ENCODE peak calls at places on chromosomes 4 and X, in nine cellular contexts. X, J, P, V, Y, F, Z, R and U are unnamed samples.

GRCh38 chrX:119118780-119119395 is 8.7 kb downstream of the KIAA1210 start:
- DNase-seq in F (peak; percentile 62), R (peak; percentile 45), P (peak; percentile 63), V (peak; percentile 51), X (peak; percentile 41), Z (peak; percentile 24), Y (peak; percentile 56), J (peak; percentile 28), U (peak; percentile 23)

GRCh38 chrX:16853537-16853936 is 16.6 kb downstream of the RBBP7 start:
- DNase-seq in P (no peak), X (no peak), R (no peak), V (no peak), F (no peak), Y (no peak), J (no peak), Z (no peak), U (no peak)

GRCh38 chr4:154618708-154619315 is 6.4 kb upstream of the FGG start:
- DNase-seq in X (peak; percentile 56), Z (peak; percentile 41), J (peak; percentile 38), Y (peak; percentile 76), V (peak; percentile 48), F (no peak), R (peak; percentile 65), P (peak; percentile 56), U (peak; percentile 70)

GRCh38 chr4:102318526-102318925 is 26.8 kb downstream of the SLC39A8 start:
- DNase-seq in Y (no peak), X (no peak), F (no peak), V (no peak), J (no peak), Z (no peak), R (peak; percentile 44), P (no peak), U (no peak)

GRCh38 chr4:167622481-167623240 is 388.4 kb upstream of the SPOCK3 start:
- DNase-seq in V (no peak), P (peak; percentile 68), R (no peak), F (peak; percentile 17), Y (peak; percentile 74), Z (peak; percentile 20), X (peak; percentile 57), J (peak; percentile 20), U (peak; percentile 73)

GRCh38 chrX:38857736-38858432 is 56.6 kb downstream of the MID1IP1 start:
- DNase-seq in F (no peak), Z (no peak), X (no peak), P (no peak), Y (no peak), R (no peak), V (no peak), J (no peak), U (no peak)

GRCh38 chr4:173360587-173361221 is 10.1 kb upstream of the SAP30 start:
- DNase-seq in J (no peak), Y (no peak), Z (no peak), V (no peak), R (no peak), F (no peak), P (peak; percentile 46), X (peak; percentile 18), U (no peak)

GRCh38 chrX:49064735-49065134 is 5.9 kb downstream of the CCDC120 start:
- DNase-seq in F (no peak), Y (no peak), X (no peak), J (no peak), V (no peak), P (no peak), Z (no peak), R (no peak), U (no peak)

GRCh38 chr4:8103991-8104390 is 54.6 kb downstream of the ABLIM2 start:
- DNase-seq in J (no peak), Y (no peak), P (no peak), X (no peak), F (no peak), Z (no peak), V (no peak), R (no peak), U (no peak)

GRCh38 chr4:154551872-154552686 is 1.9 kb upstream of the PLRG1 start:
- DNase-seq in F (peak; percentile 69), Y (peak; percentile 73), Z (peak; percentile 75), R (peak; percentile 74), J (peak; percentile 69), X (peak; percentile 75), V (peak; percentile 77), P (peak; percentile 81), U (peak; percentile 76)

GRCh38 chrX:30863969-30864368 is 25.1 kb downstream of the TAB3 start:
- DNase-seq in X (no peak), V (no peak), Y (peak; percentile 9), J (no peak), Z (no peak), F (no peak), R (no peak), P (no peak), U (peak; percentile 0)

GRCh38 chrX:27254663-27255062 is 208.5 kb downstream of the PPP4R3C start:
- DNase-seq in R (no peak), F (no peak), Z (no peak), Y (no peak), V (no peak), X (peak; percentile 48), P (no peak), J (no peak), U (no peak)

DNA sequence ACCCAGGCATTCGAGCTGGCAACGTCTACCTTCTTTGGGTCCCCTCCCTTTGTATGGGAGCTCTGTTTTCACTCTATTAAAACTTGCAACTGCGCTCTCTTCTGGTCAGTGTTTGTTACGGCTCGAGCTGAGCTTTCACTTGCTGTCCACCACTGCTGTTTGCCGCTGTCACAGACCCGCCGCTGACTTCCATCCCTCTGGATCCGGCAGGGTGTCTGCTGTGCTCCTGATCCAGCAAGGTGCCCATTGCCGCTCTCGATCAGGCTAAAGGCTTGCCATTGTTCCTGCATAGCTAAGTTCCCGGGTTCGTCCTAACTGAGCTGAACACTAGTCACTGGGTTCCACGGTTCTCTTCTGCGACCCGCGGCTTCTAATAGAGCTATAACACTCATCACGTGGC is 183.5 kb upstream of the GALNTL6 start:
- DNase-seq in J (no peak), R (no peak), F (no peak), Z (no peak), P (no peak), X (no peak), Y (peak; percentile 22), V (no peak), U (no peak)
- TF ChIP-seq CTCF in J (no peak), R (no peak), F (no peak), Z (no peak), P (no peak), X (no peak), Y (no peak), V (no peak), U (no peak)

GRCh38 chrX:131068945-131069719 is 11.0 kb downstream of the ARHGAP36 start:
- DNase-seq in X (no peak), R (no peak), Z (peak; percentile 4), Y (peak; percentile 81), V (no peak), J (no peak), F (peak; percentile 51), P (peak; percentile 51), U (no peak)

GRCh38 chrX:131067846-131068745 is 9.9 kb downstream of the ARHGAP36 start:
- DNase-seq in R (no peak), X (no peak), V (no peak), P (no peak), Y (peak; percentile 19), F (no peak), Z (no peak), J (no peak), U (no peak)

GRCh38 chrX:131072871-131073571 is 14.9 kb downstream of the ARHGAP36 start:
- DNase-seq in J (no peak), X (no peak), R (no peak), V (no peak), Y (no peak), P (no peak), F (no peak), Z (no peak), U (no peak)

GRCh38 chrX:131073607-131074006 is 15.5 kb downstream of the ARHGAP36 start:
- DNase-seq in R (no peak), Z (no peak), F (no peak), Y (no peak), J (no peak), P (no peak), V (no peak), X (no peak), U (no peak)
- H3K4me3 ChIP-seq in R (no peak overlapping the region), Z (no peak overlapping the region), F (no peak overlapping the region), Y (no peak overlapping the region), J (no peak overlapping the region), P (no peak overlapping the region), V (no peak overlapping the region), X (no peak overlapping the region), U (no peak overlapping the region)

DNA sequence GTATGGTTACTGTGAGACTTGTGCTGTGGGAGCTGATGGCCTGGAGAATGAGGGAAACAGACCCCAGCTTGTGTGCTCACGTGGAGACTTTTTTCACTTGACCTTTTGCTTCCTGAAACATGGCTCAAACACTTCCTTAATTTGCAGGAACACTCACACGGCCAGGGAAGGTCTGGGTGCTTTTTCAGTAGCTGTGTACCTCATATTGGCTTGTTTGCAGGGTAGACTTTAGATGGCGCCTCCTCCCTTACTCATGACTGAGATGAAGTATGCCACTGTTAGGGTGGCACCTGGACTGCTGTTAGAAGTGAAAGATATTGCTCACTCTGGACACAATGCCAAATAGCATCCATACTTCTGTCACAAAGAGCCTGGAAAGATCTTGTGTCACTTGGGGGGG is 75.7 kb upstream of the WDR1 start:
- DNase-seq in X (no peak), F (no peak), Y (peak; percentile 20), R (no peak), V (no peak), J (no peak), Z (no peak), P (no peak), U (no peak)
- TF ChIP-seq CTCF in X (no peak), F (no peak), Y (peak; percentile 41), R (no peak), V (no peak), J (no peak), Z (no peak), P (no peak), U (no peak)

GRCh38 chr4:153466637-153467153 is 535 bp downstream of the TMEM131L start:
- DNase-seq in P (no peak), V (no peak), R (no peak), F (no peak), Y (no peak), Z (no peak), X (no peak), J (no peak), U (no peak)

GRCh38 chr4:153468587-153468986 is 2.4 kb downstream of the TMEM131L start:
- DNase-seq in Y (no peak), J (no peak), X (no peak), P (peak; percentile 73), F (no peak), R (no peak), Z (no peak), V (no peak), U (peak; percentile 10)

GRCh38 chr4:153465922-153466636 is at the start of gene TMEM131L:
- DNase-seq in X (peak; percentile 67), P (peak; percentile 85), R (peak; percentile 83), F (peak; percentile 92), J (no peak), Y (peak; percentile 58), Z (peak; percentile 64), V (peak; percentile 60), U (peak; percentile 86)

GRCh38 chr4:153467154-153467896 is 1.2 kb downstream of the TMEM131L start:
- DNase-seq in P (peak; percentile 20), X (peak; percentile 95), Z (no peak), Y (peak; percentile 34), R (peak; percentile 86), V (no peak), F (peak; percentile 68), J (no peak), U (no peak)

DNA sequence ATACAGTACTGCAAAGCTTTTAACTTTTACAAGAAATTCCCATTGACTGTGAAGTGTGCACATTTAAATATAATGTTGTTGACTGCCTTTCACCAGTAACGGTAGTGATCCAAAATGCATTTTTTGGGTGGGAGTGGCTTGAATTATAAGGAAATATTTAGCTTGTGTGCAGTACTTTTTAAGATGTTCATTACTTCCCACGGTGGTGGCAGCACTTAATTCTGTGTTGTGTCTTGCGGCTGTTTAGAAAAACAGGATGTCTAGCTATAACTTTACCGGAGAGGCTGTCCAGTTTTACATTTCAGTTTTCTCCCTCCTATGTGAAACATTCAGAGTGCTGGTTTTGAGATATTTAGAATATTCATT is 1.7 kb downstream of the TMEM131L start:
- DNase-seq in J (no peak), X (no peak), Y (no peak), R (no peak), F (no peak), V (no peak), Z (no peak), P (no peak), U (no peak)
- H3K4me3 ChIP-seq in J (peak overlapping the region; percentile 87), X (peak overlapping the region; percentile 96), Y (no peak overlapping the region), R (peak overlapping the region; percentile 88), F (peak overlapping the region; percentile 83), V (peak overlapping the region; percentile 80), Z (peak overlapping the region; percentile 80), P (peak overlapping the region; percentile 91), U (peak overlapping the region; percentile 72)